ENCODE peak calls at places on chromosomes 12 and 14, in eight cellular contexts. U is kidney tubule cell; W is lung; T is stimulated activated CD8-positive, alpha-beta memory T cell treated with anti-CD3 and anti-CD28 coated beads, Interleukin-12 subunit alpha, Interleukin-12 subunit beta, amount 100 ng/mL, for 1 hour; P is left cardiac atrium; X is psoas muscle; Y is stimulated activated CD4-positive, alpha-beta T cell treated with anti-CD3 and anti-CD28 coated beads, Interleukin-2, amount 100 ng/mL, for 48 hours; I is EL. E is an unnamed sample.

GRCh38 chr14:74618078-74618952 is 6.3 kb upstream of the LTBP2 start:
- DNase-seq in T (peak; percentile 54), X (peak; percentile 53), W (peak; percentile 63), P (no peak), Y (peak; percentile 35), U (peak; percentile 98), I (peak; percentile 84), E (no peak)

GRCh38 chr14:64788706-64789105 is 84.5 kb downstream of the PLEKHG3 start:
- DNase-seq in U (peak; percentile 83), P (no peak), X (no peak), Y (no peak), T (no peak), I (peak; percentile 92), W (no peak), E (no peak)

GRCh38 chr12:13208533-13209278 is 12.2 kb downstream of the EMP1 start:
- DNase-seq in Y (no peak), P (no peak), X (no peak), U (peak; percentile 48), I (peak; percentile 51), W (no peak), T (no peak), E (no peak)

GRCh38 chr12:119479121-119479561 is 114.4 kb upstream of the TMEM233 start:
- DNase-seq in W (no peak), X (no peak), U (peak; percentile 3), Y (no peak), I (no peak), P (no peak), T (no peak), E (no peak)

GRCh38 chr12:31749024-31749704 is 20.3 kb upstream of the AMN1 start:
- DNase-seq in P (no peak), T (peak; percentile 51), X (no peak), Y (peak; percentile 55), W (peak; percentile 83), U (peak; percentile 99), I (peak; percentile 96), E (peak; percentile 99)

GRCh38 chr14:24207104-24207543 is 1.6 kb downstream of the TSSK4 start:
- DNase-seq in I (no peak), U (no peak), T (no peak), W (no peak), X (no peak), P (no peak), Y (no peak), E (no peak)

GRCh38 chr12:70354777-70355176 is 11.3 kb upstream of the KCNMB4 start:
- DNase-seq in P (no peak), W (no peak), U (no peak), Y (no peak), X (no peak), T (no peak), I (no peak), E (no peak)

GRCh38 chr14:77303417-77304156 is 17.1 kb downstream of the POMT2 start:
- DNase-seq in P (no peak), X (no peak), I (peak; percentile 94), T (no peak), Y (peak; percentile 23), U (peak; percentile 97), W (peak; percentile 43), E (no peak)

GRCh38 chr12:125187148-125187733 is 122.0 kb downstream of the AACS start:
- DNase-seq in Y (no peak), W (no peak), I (no peak), X (no peak), P (no peak), T (no peak), U (no peak), E (no peak)

GRCh38 chr14:76664790-76665189 is 96.5 kb upstream of the VASH1 start:
- DNase-seq in Y (no peak), I (no peak), W (no peak), X (no peak), P (no peak), T (no peak), U (no peak), E (no peak)

GRCh38 chr12:53324113-53324778 is 2.8 kb upstream of the AAAS start:
- DNase-seq in I (no peak), P (no peak), W (peak; percentile 49), T (peak; percentile 46), Y (peak; percentile 48), U (peak; percentile 30), X (peak; percentile 52), E (peak; percentile 60)

GRCh38 chr14:102192840-102193502 is 53.3 kb downstream of the WDR20 start:
- DNase-seq in I (no peak), W (no peak), T (no peak), P (no peak), Y (no peak), X (no peak), U (no peak), E (no peak)

GRCh38 chr14:67619446-67620216 is at the start of gene ARG2:
- DNase-seq in P (peak; percentile 98), I (peak; percentile 97), U (peak; percentile 99), T (peak; percentile 95), Y (peak; percentile 94), W (peak; percentile 99), X (peak; percentile 97), E (peak; percentile 69)

GRCh38 chr12:21650997-21651396 is 6.6 kb downstream of the LDHB start:
- DNase-seq in U (no peak), T (no peak), W (no peak), P (no peak), X (no peak), Y (no peak), I (no peak), E (no peak)

GRCh38 chr12:121773011-121773777 is 20.3 kb downstream of the RHOF start:
- DNase-seq in P (peak; percentile 66), U (peak; percentile 83), W (peak; percentile 80), I (peak; percentile 73), Y (peak; percentile 76), X (peak; percentile 87), T (peak; percentile 63), E (no peak)

GRCh38 chr12:132618683-132619043 is at the start of gene P2RX2:
- DNase-seq in T (no peak), Y (no peak), X (peak; percentile 23), I (no peak), W (no peak), U (no peak), P (no peak), E (no peak)

GRCh38 chr14:76884394-76884793 is 58.2 kb downstream of the LRRC74A start:
- DNase-seq in P (no peak), X (no peak), I (no peak), U (no peak), T (no peak), Y (no peak), W (no peak), E (no peak)

GRCh38 chr14:69358233-69358963 is 39.7 kb downstream of the ERH start:
- DNase-seq in T (no peak), U (peak; percentile 7), W (no peak), P (no peak), I (no peak), X (no peak), Y (peak; percentile 20), E (no peak)

GRCh38 chr14:68140111-68140741 is 320.6 kb downstream of the RAD51B start:
- DNase-seq in I (peak; percentile 99), P (peak; percentile 25), T (no peak), U (peak; percentile 100), Y (no peak), W (peak; percentile 44), X (no peak), E (no peak)

GRCh38 chr12:120914794-120915193 is 10.6 kb upstream of the SPPL3 start:
- DNase-seq in U (no peak), Y (no peak), P (no peak), W (no peak), T (no peak), I (no peak), X (no peak), E (no peak)

GRCh38 chr14:32047791-32048190 is 29.3 kb upstream of the ARHGAP5 start:
- DNase-seq in Y (no peak), U (peak; percentile 69), X (no peak), I (peak; percentile 5), P (no peak), T (no peak), W (no peak), E (no peak)

GRCh38 chr14:74290415-74290814 is 12.3 kb downstream of the ABCD4 start:
- DNase-seq in W (no peak), T (no peak), X (no peak), U (peak; percentile 22), I (peak; percentile 39), P (no peak), Y (no peak), E (no peak)

GRCh38 chr14:35829449-35829848 is 3.3 kb downstream of the BRMS1L start:
- DNase-seq in Y (no peak), P (no peak), I (peak; percentile 13), W (no peak), T (no peak), X (no peak), U (no peak), E (no peak)

GRCh38 chr14:53695692-53696091 is 260.9 kb downstream of the BMP4 start:
- DNase-seq in P (no peak), X (no peak), Y (no peak), I (no peak), U (peak; percentile 2), T (no peak), W (no peak), E (no peak)